ENCODE peak calls at places on chromosomes 7 and 10, in five cellular contexts. R, J, T, O and V are unnamed samples.

GRCh38 chr10:484441-484924 is 205.0 kb downstream of the DIP2C start:
- DNase-seq in R (no peak), J (no peak), T (peak; percentile 13), O (no peak), V (no peak)

GRCh38 chr10:101272229-101272868 is 43.1 kb upstream of the LBX1 start:
- DNase-seq in R (no peak), J (peak; percentile 82), T (peak; percentile 58), O (no peak), V (peak; percentile 22)

GRCh38 chr10:48703776-48704555 is 19.3 kb downstream of the WDFY4 start:
- DNase-seq in R (no peak), J (no peak), T (no peak), O (no peak), V (no peak)

GRCh38 chr10:5944389-5945202 is 32.7 kb downstream of the IL15RA start:
- DNase-seq in R (no peak), J (peak; percentile 78), T (no peak), O (peak; percentile 65), V (no peak)

GRCh38 chr7:157434231-157434630 is 97.4 kb downstream of the DNAJB6 start:
- DNase-seq in R (no peak), J (no peak), T (no peak), O (no peak), V (no peak)

GRCh38 chr10:49610735-49611165 is 640 bp downstream of the SLC18A3 start:
- DNase-seq in R (no peak), J (no peak), T (no peak), O (no peak), V (no peak)

GRCh38 chr7:96085953-96086352 is 235.9 kb downstream of the SLC25A13 start:
- DNase-seq in R (no peak), J (no peak), T (no peak), O (no peak), V (no peak)

GRCh38 chr10:78267070-78267469 is 233.4 kb downstream of the RPS24 start:
- DNase-seq in R (no peak), J (no peak), T (no peak), O (no peak), V (no peak)

GRCh38 chr7:81487512-81487911 is 282.3 kb downstream of the HGF start:
- DNase-seq in R (no peak), J (no peak), T (no peak), O (no peak), V (no peak)

GRCh38 chr10:80155696-80156215 is 23.2 kb downstream of the PLAC9 start:
- DNase-seq in R (no peak), J (no peak), T (no peak), O (no peak), V (no peak)

GRCh38 chr7:18941197-18941596 is 176.2 kb downstream of the TWIST1 start:
- DNase-seq in R (no peak), J (no peak), T (no peak), O (no peak), V (no peak)

GRCh38 chr10:561721-562120 is 127.7 kb downstream of the DIP2C start:
- DNase-seq in R (no peak), J (no peak), T (no peak), O (no peak), V (no peak)

GRCh38 chr10:129104266-129105045 is 362.6 kb upstream of the MGMT start:
- DNase-seq in R (no peak), J (no peak), T (no peak), O (no peak), V (no peak)

GRCh38 chr10:89163265-89163995 is 43.7 kb downstream of the CH25H start:
- DNase-seq in R (peak; percentile 2), J (no peak), T (peak; percentile 13), O (no peak), V (no peak)

GRCh38 chr10:49518982-49519578 is 19.8 kb downstream of the ERCC6 start:
- DNase-seq in R (no peak), J (peak; percentile 48), T (peak; percentile 19), O (no peak), V (no peak)

GRCh38 chr7:70659263-70659662 is 472.7 kb upstream of the GALNT17 start:
- DNase-seq in R (no peak), J (no peak), T (no peak), O (no peak), V (no peak)

GRCh38 chr7:73721237-73721848 is 1.9 kb upstream of the STX1A start:
- DNase-seq in R (no peak), J (no peak), T (no peak), O (no peak), V (no peak)

GRCh38 chr7:129825554-129826267 is 127.0 kb downstream of the UBE2H start:
- DNase-seq in R (peak; percentile 80), J (peak; percentile 67), T (peak; percentile 91), O (peak; percentile 77), V (peak; percentile 94)

GRCh38 chr10:113894581-113894980 is 40.1 kb downstream of the NHLRC2 start:
- DNase-seq in R (no peak), J (no peak), T (no peak), O (no peak), V (no peak)

GRCh38 chr10:86644412-86645110 is 9.8 kb upstream of the OPN4 start:
- DNase-seq in R (no peak), J (no peak), T (no peak), O (no peak), V (no peak)